ENCODE peak calls at places on chromosomes 1 and 21, in six cellular contexts. Q, X, C, R, M and L are unnamed samples.

GRCh38 chr1:201781447-201781846 is 47.5 kb upstream of the IPO9 start:
- DNase-seq in Q (no peak), X (no peak), C (no peak), R (no peak), M (no peak), L (no peak)

GRCh38 chr1:6971048-6971447 is 185.8 kb downstream of the CAMTA1 start:
- DNase-seq in Q (no peak), X (no peak), C (no peak), R (peak; percentile 22), M (no peak), L (no peak)

GRCh38 chr1:220368352-220369265 is 96.4 kb upstream of the RAB3GAP2 start:
- DNase-seq in Q (no peak), X (no peak), C (no peak), R (peak; percentile 15), M (no peak), L (no peak)

GRCh38 chr1:226041419-226041818 is 21.1 kb upstream of the H3-3A start:
- DNase-seq in Q (no peak), X (no peak), C (no peak), R (no peak), M (no peak), L (no peak)

GRCh38 chr1:85862456-85862855 is 154.2 kb upstream of the ZNHIT6 start:
- DNase-seq in Q (no peak), X (no peak), C (no peak), R (peak; percentile 22), M (no peak), L (no peak)

GRCh38 chr21:29007801-29008200 is 11.3 kb downstream of the RWDD2B start:
- DNase-seq in Q (no peak), X (no peak), C (no peak), R (peak; percentile 22), M (no peak), L (no peak)

GRCh38 chr1:37186246-37186756 is 152.0 kb upstream of the GRIK3 start:
- DNase-seq in Q (no peak), X (no peak), C (no peak), R (no peak), M (no peak), L (no peak)

GRCh38 chr21:25767921-25768320 is 33.1 kb downstream of the GABPA start:
- DNase-seq in Q (no peak), X (no peak), C (no peak), R (no peak), M (no peak), L (no peak)

GRCh38 chr1:47757226-47757975 is 239.8 kb downstream of the TRABD2B start:
- DNase-seq in Q (no peak), X (no peak), C (no peak), R (no peak), M (no peak), L (peak; percentile 64)

GRCh38 chr21:15138475-15138874 is 73.7 kb upstream of the NRIP1 start:
- DNase-seq in Q (no peak), X (no peak), C (no peak), R (no peak), M (no peak), L (no peak)

GRCh38 chr1:169048043-169048442 is 58.4 kb upstream of the ATP1B1 start:
- DNase-seq in Q (no peak), X (no peak), C (no peak), R (no peak), M (no peak), L (no peak)

GRCh38 chr1:9960705-9961562 is 17.7 kb downstream of the NMNAT1 start:
- DNase-seq in Q (peak; percentile 35), X (no peak), C (peak; percentile 38), R (no peak), M (no peak), L (no peak)

GRCh38 chr1:71521655-71522264 is 440.9 kb upstream of the ZRANB2 start:
- DNase-seq in Q (no peak), X (no peak), C (peak; percentile 56), R (peak; percentile 18), M (no peak), L (no peak)

GRCh38 chr1:63929106-63929478 is 155.3 kb downstream of the ROR1 start:
- DNase-seq in Q (no peak), X (no peak), C (no peak), R (no peak), M (no peak), L (no peak)

GRCh38 chr1:58815069-58815679 is 31.3 kb upstream of the JUN start:
- DNase-seq in Q (peak; percentile 89), X (peak; percentile 12), C (peak; percentile 83), R (peak; percentile 90), M (peak; percentile 62), L (peak; percentile 89)

GRCh38 chr1:229273507-229274232 is 2.8 kb downstream of the RAB4A start:
- DNase-seq in Q (no peak), X (no peak), C (no peak), R (no peak), M (no peak), L (no peak)

GRCh38 chr21:20040768-20041167 is 957.4 kb upstream of the NCAM2 start:
- DNase-seq in Q (no peak), X (no peak), C (no peak), R (no peak), M (no peak), L (no peak)

GRCh38 chr1:245693941-245694340 is 539.2 kb downstream of the KIF26B start:
- DNase-seq in Q (no peak), X (no peak), C (no peak), R (no peak), M (no peak), L (peak; percentile 31)